ENCODE peak calls at places on chromosomes 1 and 21, in eight cellular contexts. One of them, this sample, is unnamed.

GRCh38 chr1:12478612-12478985 is 139.4 kb downstream of the DHRS3 start:
- DNase-seq in SHP77: no peak
- DNase-seq in CD8-positive, alpha-beta memory T cell: peak; percentile 24
- DNase-seq in stimulated activated CD4-positive, alpha-beta T cell treated with anti-CD3 and anti-CD28 coated beads, Interleukin-4, amount 100 ng/mL, for 4 hours: no peak
- DNase-seq in left ventricle myocardium inferior: no peak
- DNase-seq in COR-L47: no peak
- DNase-seq in upper lobe of right lung: no peak
- DNase-seq in foreskin fibroblast: no peak
- DNase-seq in this sample: peak; percentile 19

GRCh38 chr1:2311184-2312032 is 79.9 kb downstream of the MORN1 start:
- DNase-seq in SHP77: peak; percentile 75
- DNase-seq in CD8-positive, alpha-beta memory T cell: peak; percentile 37
- DNase-seq in stimulated activated CD4-positive, alpha-beta T cell treated with anti-CD3 and anti-CD28 coated beads, Interleukin-4, amount 100 ng/mL, for 4 hours: peak; percentile 48
- DNase-seq in left ventricle myocardium inferior: peak; percentile 55
- DNase-seq in COR-L47: no peak
- DNase-seq in upper lobe of right lung: no peak
- DNase-seq in foreskin fibroblast: peak; percentile 53
- DNase-seq in this sample: peak; percentile 49

GRCh38 chr1:53176452-53177344 is 19.9 kb upstream of the CPT2 start:
- DNase-seq in SHP77: peak; percentile 57
- DNase-seq in CD8-positive, alpha-beta memory T cell: no peak
- DNase-seq in stimulated activated CD4-positive, alpha-beta T cell treated with anti-CD3 and anti-CD28 coated beads, Interleukin-4, amount 100 ng/mL, for 4 hours: no peak
- DNase-seq in left ventricle myocardium inferior: peak; percentile 44
- DNase-seq in COR-L47: peak; percentile 37
- DNase-seq in upper lobe of right lung: peak; percentile 77
- DNase-seq in foreskin fibroblast: no peak
- DNase-seq in this sample: no peak

GRCh38 chr21:42440187-42440792 is 36.6 kb downstream of the UBASH3A start:
- DNase-seq in SHP77: no peak
- DNase-seq in CD8-positive, alpha-beta memory T cell: no peak
- DNase-seq in stimulated activated CD4-positive, alpha-beta T cell treated with anti-CD3 and anti-CD28 coated beads, Interleukin-4, amount 100 ng/mL, for 4 hours: no peak
- DNase-seq in left ventricle myocardium inferior: no peak
- DNase-seq in COR-L47: no peak
- DNase-seq in upper lobe of right lung: no peak
- DNase-seq in foreskin fibroblast: no peak
- DNase-seq in this sample: no peak

GRCh38 chr1:221708987-221709386 is 32.9 kb downstream of the DUSP10 start:
- DNase-seq in SHP77: peak; percentile 98
- DNase-seq in CD8-positive, alpha-beta memory T cell: peak; percentile 69
- DNase-seq in stimulated activated CD4-positive, alpha-beta T cell treated with anti-CD3 and anti-CD28 coated beads, Interleukin-4, amount 100 ng/mL, for 4 hours: no peak
- DNase-seq in left ventricle myocardium inferior: no peak
- DNase-seq in COR-L47: peak; percentile 94
- DNase-seq in upper lobe of right lung: no peak
- DNase-seq in foreskin fibroblast: no peak
- DNase-seq in this sample: peak; percentile 18

GRCh38 chr1:27773732-27774445 is 870 bp downstream of the STX12 start:
- DNase-seq in SHP77: no peak
- DNase-seq in CD8-positive, alpha-beta memory T cell: peak; percentile 4
- DNase-seq in stimulated activated CD4-positive, alpha-beta T cell treated with anti-CD3 and anti-CD28 coated beads, Interleukin-4, amount 100 ng/mL, for 4 hours: no peak
- DNase-seq in left ventricle myocardium inferior: no peak
- DNase-seq in COR-L47: no peak
- DNase-seq in upper lobe of right lung: no peak
- DNase-seq in foreskin fibroblast: no peak
- DNase-seq in this sample: peak; percentile 22

GRCh38 chr1:30597711-30598110 is 125.7 kb downstream of the MATN1 start:
- DNase-seq in SHP77: no peak
- DNase-seq in CD8-positive, alpha-beta memory T cell: no peak
- DNase-seq in stimulated activated CD4-positive, alpha-beta T cell treated with anti-CD3 and anti-CD28 coated beads, Interleukin-4, amount 100 ng/mL, for 4 hours: no peak
- DNase-seq in left ventricle myocardium inferior: no peak
- DNase-seq in COR-L47: no peak
- DNase-seq in upper lobe of right lung: no peak
- DNase-seq in foreskin fibroblast: no peak
- DNase-seq in this sample: no peak

GRCh38 chr21:38774586-38775285 is 31.0 kb upstream of the ETS2 start:
- DNase-seq in SHP77: no peak
- DNase-seq in CD8-positive, alpha-beta memory T cell: no peak
- DNase-seq in stimulated activated CD4-positive, alpha-beta T cell treated with anti-CD3 and anti-CD28 coated beads, Interleukin-4, amount 100 ng/mL, for 4 hours: no peak
- DNase-seq in left ventricle myocardium inferior: no peak
- DNase-seq in COR-L47: no peak
- DNase-seq in upper lobe of right lung: no peak
- DNase-seq in foreskin fibroblast: no peak
- DNase-seq in this sample: no peak

GRCh38 chr1:77394166-77394565 is 112.3 kb downstream of the AK5 start:
- DNase-seq in SHP77: no peak
- DNase-seq in CD8-positive, alpha-beta memory T cell: no peak
- DNase-seq in stimulated activated CD4-positive, alpha-beta T cell treated with anti-CD3 and anti-CD28 coated beads, Interleukin-4, amount 100 ng/mL, for 4 hours: no peak
- DNase-seq in left ventricle myocardium inferior: no peak
- DNase-seq in COR-L47: no peak
- DNase-seq in upper lobe of right lung: no peak
- DNase-seq in foreskin fibroblast: peak; percentile 47
- DNase-seq in this sample: no peak

GRCh38 chr1:205053296-205053695 is 10.3 kb downstream of the CNTN2 start:
- DNase-seq in SHP77: no peak
- DNase-seq in CD8-positive, alpha-beta memory T cell: no peak
- DNase-seq in stimulated activated CD4-positive, alpha-beta T cell treated with anti-CD3 and anti-CD28 coated beads, Interleukin-4, amount 100 ng/mL, for 4 hours: no peak
- DNase-seq in left ventricle myocardium inferior: no peak
- DNase-seq in COR-L47: no peak
- DNase-seq in upper lobe of right lung: no peak
- DNase-seq in foreskin fibroblast: no peak
- DNase-seq in this sample: no peak

GRCh38 chr1:3504151-3504822 is 49.8 kb downstream of the ARHGEF16 start:
- DNase-seq in SHP77: no peak
- DNase-seq in CD8-positive, alpha-beta memory T cell: no peak
- DNase-seq in stimulated activated CD4-positive, alpha-beta T cell treated with anti-CD3 and anti-CD28 coated beads, Interleukin-4, amount 100 ng/mL, for 4 hours: no peak
- DNase-seq in left ventricle myocardium inferior: peak; percentile 38
- DNase-seq in COR-L47: no peak
- DNase-seq in upper lobe of right lung: no peak
- DNase-seq in foreskin fibroblast: peak; percentile 63
- DNase-seq in this sample: no peak

GRCh38 chr1:114002492-114003290 is 23.4 kb downstream of the OLFML3 start:
- DNase-seq in SHP77: no peak
- DNase-seq in CD8-positive, alpha-beta memory T cell: no peak
- DNase-seq in stimulated activated CD4-positive, alpha-beta T cell treated with anti-CD3 and anti-CD28 coated beads, Interleukin-4, amount 100 ng/mL, for 4 hours: no peak
- DNase-seq in left ventricle myocardium inferior: no peak
- DNase-seq in COR-L47: no peak
- DNase-seq in upper lobe of right lung: no peak
- DNase-seq in foreskin fibroblast: peak; percentile 50
- DNase-seq in this sample: no peak

GRCh38 chr1:116881879-116882520 is 27.7 kb upstream of the PTGFRN start:
- DNase-seq in SHP77: peak; percentile 69
- DNase-seq in CD8-positive, alpha-beta memory T cell: no peak
- DNase-seq in stimulated activated CD4-positive, alpha-beta T cell treated with anti-CD3 and anti-CD28 coated beads, Interleukin-4, amount 100 ng/mL, for 4 hours: peak; percentile 22
- DNase-seq in left ventricle myocardium inferior: peak; percentile 28
- DNase-seq in COR-L47: no peak
- DNase-seq in upper lobe of right lung: no peak
- DNase-seq in foreskin fibroblast: peak; percentile 85
- DNase-seq in this sample: peak; percentile 4

GRCh38 chr1:214824758-214825157 is 221.8 kb downstream of the CENPF start:
- DNase-seq in SHP77: no peak
- DNase-seq in CD8-positive, alpha-beta memory T cell: no peak
- DNase-seq in stimulated activated CD4-positive, alpha-beta T cell treated with anti-CD3 and anti-CD28 coated beads, Interleukin-4, amount 100 ng/mL, for 4 hours: no peak
- DNase-seq in left ventricle myocardium inferior: no peak
- DNase-seq in COR-L47: no peak
- DNase-seq in upper lobe of right lung: no peak
- DNase-seq in foreskin fibroblast: no peak
- DNase-seq in this sample: no peak

GRCh38 chr1:39170731-39171375 is 33.6 kb upstream of the MACF1 start:
- DNase-seq in SHP77: peak; percentile 97
- DNase-seq in CD8-positive, alpha-beta memory T cell: no peak
- DNase-seq in stimulated activated CD4-positive, alpha-beta T cell treated with anti-CD3 and anti-CD28 coated beads, Interleukin-4, amount 100 ng/mL, for 4 hours: no peak
- DNase-seq in left ventricle myocardium inferior: no peak
- DNase-seq in COR-L47: no peak
- DNase-seq in upper lobe of right lung: no peak
- DNase-seq in foreskin fibroblast: no peak
- DNase-seq in this sample: no peak

GRCh38 chr1:248136811-248137210 is 8.1 kb upstream of the OR2M5 start:
- DNase-seq in SHP77: no peak
- DNase-seq in CD8-positive, alpha-beta memory T cell: no peak
- DNase-seq in stimulated activated CD4-positive, alpha-beta T cell treated with anti-CD3 and anti-CD28 coated beads, Interleukin-4, amount 100 ng/mL, for 4 hours: no peak
- DNase-seq in left ventricle myocardium inferior: no peak
- DNase-seq in COR-L47: no peak
- DNase-seq in upper lobe of right lung: no peak
- DNase-seq in foreskin fibroblast: no peak
- DNase-seq in this sample: no peak

GRCh38 chr1:36115200-36115669 is 9.8 kb downstream of the COL8A2 start:
- DNase-seq in SHP77: peak; percentile 14
- DNase-seq in CD8-positive, alpha-beta memory T cell: no peak
- DNase-seq in stimulated activated CD4-positive, alpha-beta T cell treated with anti-CD3 and anti-CD28 coated beads, Interleukin-4, amount 100 ng/mL, for 4 hours: no peak
- DNase-seq in left ventricle myocardium inferior: peak; percentile 33
- DNase-seq in COR-L47: no peak
- DNase-seq in upper lobe of right lung: no peak
- DNase-seq in foreskin fibroblast: peak; percentile 68
- DNase-seq in this sample: no peak

GRCh38 chr1:165645654-165646366 is 14.8 kb downstream of the MGST3 start:
- DNase-seq in SHP77: no peak
- DNase-seq in CD8-positive, alpha-beta memory T cell: peak; percentile 5
- DNase-seq in stimulated activated CD4-positive, alpha-beta T cell treated with anti-CD3 and anti-CD28 coated beads, Interleukin-4, amount 100 ng/mL, for 4 hours: no peak
- DNase-seq in left ventricle myocardium inferior: peak; percentile 23
- DNase-seq in COR-L47: no peak
- DNase-seq in upper lobe of right lung: no peak
- DNase-seq in foreskin fibroblast: no peak
- DNase-seq in this sample: peak; percentile 33

GRCh38 chr1:41935226-41935625 is 16.5 kb upstream of the HIVEP3 start:
- DNase-seq in SHP77: no peak
- DNase-seq in CD8-positive, alpha-beta memory T cell: no peak
- DNase-seq in stimulated activated CD4-positive, alpha-beta T cell treated with anti-CD3 and anti-CD28 coated beads, Interleukin-4, amount 100 ng/mL, for 4 hours: no peak
- DNase-seq in left ventricle myocardium inferior: no peak
- DNase-seq in COR-L47: no peak
- DNase-seq in upper lobe of right lung: no peak
- DNase-seq in foreskin fibroblast: peak; percentile 71
- DNase-seq in this sample: no peak

GRCh38 chr21:26077523-26077922 is 93.0 kb downstream of the APP start:
- DNase-seq in SHP77: no peak
- DNase-seq in CD8-positive, alpha-beta memory T cell: no peak
- DNase-seq in stimulated activated CD4-positive, alpha-beta T cell treated with anti-CD3 and anti-CD28 coated beads, Interleukin-4, amount 100 ng/mL, for 4 hours: no peak
- DNase-seq in left ventricle myocardium inferior: no peak
- DNase-seq in COR-L47: no peak
- DNase-seq in upper lobe of right lung: no peak
- DNase-seq in foreskin fibroblast: no peak
- DNase-seq in this sample: no peak

GRCh38 chr1:46807046-46807972 is 8.5 kb downstream of the CYP4B1 start:
- DNase-seq in SHP77: no peak
- DNase-seq in CD8-positive, alpha-beta memory T cell: no peak
- DNase-seq in stimulated activated CD4-positive, alpha-beta T cell treated with anti-CD3 and anti-CD28 coated beads, Interleukin-4, amount 100 ng/mL, for 4 hours: no peak
- DNase-seq in left ventricle myocardium inferior: no peak
- DNase-seq in COR-L47: no peak
- DNase-seq in upper lobe of right lung: no peak
- DNase-seq in foreskin fibroblast: no peak
- DNase-seq in this sample: no peak

GRCh38 chr21:45322960-45323461 is 35.3 kb upstream of the POFUT2 start:
- DNase-seq in SHP77: no peak
- DNase-seq in CD8-positive, alpha-beta memory T cell: no peak
- DNase-seq in stimulated activated CD4-positive, alpha-beta T cell treated with anti-CD3 and anti-CD28 coated beads, Interleukin-4, amount 100 ng/mL, for 4 hours: no peak
- DNase-seq in left ventricle myocardium inferior: peak; percentile 19
- DNase-seq in COR-L47: no peak
- DNase-seq in upper lobe of right lung: peak; percentile 66
- DNase-seq in foreskin fibroblast: no peak
- DNase-seq in this sample: no peak

GRCh38 chr1:211323156-211324063 is 3.2 kb upstream of the TRAF5 start:
- DNase-seq in SHP77: peak; percentile 50
- DNase-seq in CD8-positive, alpha-beta memory T cell: peak; percentile 56
- DNase-seq in stimulated activated CD4-positive, alpha-beta T cell treated with anti-CD3 and anti-CD28 coated beads, Interleukin-4, amount 100 ng/mL, for 4 hours: peak; percentile 45
- DNase-seq in left ventricle myocardium inferior: no peak
- DNase-seq in COR-L47: peak; percentile 31
- DNase-seq in upper lobe of right lung: no peak
- DNase-seq in foreskin fibroblast: peak; percentile 56
- DNase-seq in this sample: peak; percentile 50

GRCh38 chr21:38297193-38297592 is 40.4 kb downstream of the KCNJ15 start:
- DNase-seq in SHP77: no peak
- DNase-seq in CD8-positive, alpha-beta memory T cell: no peak
- DNase-seq in stimulated activated CD4-positive, alpha-beta T cell treated with anti-CD3 and anti-CD28 coated beads, Interleukin-4, amount 100 ng/mL, for 4 hours: no peak
- DNase-seq in left ventricle myocardium inferior: no peak
- DNase-seq in COR-L47: no peak
- DNase-seq in upper lobe of right lung: no peak
- DNase-seq in foreskin fibroblast: peak; percentile 78
- DNase-seq in this sample: no peak

GRCh38 chr1:84721152-84721551 is 30.9 kb upstream of the SSX2IP start:
- DNase-seq in SHP77: no peak
- DNase-seq in CD8-positive, alpha-beta memory T cell: no peak
- DNase-seq in stimulated activated CD4-positive, alpha-beta T cell treated with anti-CD3 and anti-CD28 coated beads, Interleukin-4, amount 100 ng/mL, for 4 hours: no peak
- DNase-seq in left ventricle myocardium inferior: no peak
- DNase-seq in COR-L47: no peak
- DNase-seq in upper lobe of right lung: no peak
- DNase-seq in foreskin fibroblast: peak; percentile 74
- DNase-seq in this sample: no peak

GRCh38 chr1:150022357-150022756 is 11.8 kb upstream of the OTUD7B start:
- DNase-seq in SHP77: peak; percentile 8
- DNase-seq in CD8-positive, alpha-beta memory T cell: no peak
- DNase-seq in stimulated activated CD4-positive, alpha-beta T cell treated with anti-CD3 and anti-CD28 coated beads, Interleukin-4, amount 100 ng/mL, for 4 hours: no peak
- DNase-seq in left ventricle myocardium inferior: no peak
- DNase-seq in COR-L47: no peak
- DNase-seq in upper lobe of right lung: no peak
- DNase-seq in foreskin fibroblast: no peak
- DNase-seq in this sample: no peak

GRCh38 chr1:181083842-181084605 is 4.5 kb upstream of the IER5 start:
- DNase-seq in SHP77: peak; percentile 84
- DNase-seq in CD8-positive, alpha-beta memory T cell: peak; percentile 55
- DNase-seq in stimulated activated CD4-positive, alpha-beta T cell treated with anti-CD3 and anti-CD28 coated beads, Interleukin-4, amount 100 ng/mL, for 4 hours: peak; percentile 24
- DNase-seq in left ventricle myocardium inferior: no peak
- DNase-seq in COR-L47: peak; percentile 83
- DNase-seq in upper lobe of right lung: peak; percentile 67
- DNase-seq in foreskin fibroblast: no peak
- DNase-seq in this sample: peak; percentile 46

GRCh38 chr1:10962483-10962882 is 50.0 kb upstream of the TARDBP start:
- DNase-seq in SHP77: peak; percentile 84
- DNase-seq in CD8-positive, alpha-beta memory T cell: no peak
- DNase-seq in stimulated activated CD4-positive, alpha-beta T cell treated with anti-CD3 and anti-CD28 coated beads, Interleukin-4, amount 100 ng/mL, for 4 hours: no peak
- DNase-seq in left ventricle myocardium inferior: peak; percentile 33
- DNase-seq in COR-L47: peak; percentile 94
- DNase-seq in upper lobe of right lung: no peak
- DNase-seq in foreskin fibroblast: no peak
- DNase-seq in this sample: no peak

This sample was measured in activated effector memory CD4-positive, alpha-beta T cell treated with Interleukin-2 at 50 U/mL for 16 hours.